ENCODE peak calls at places on chromosomes 5 and 9, in four cellular contexts. Z, T, G and K are unnamed samples.

GRCh38 chr5:103587185-103587748 is 24.7 kb upstream of the NUDT12 start:
- DNase-seq in T (no peak), G (no peak), Z (peak; percentile 58), K (no peak)

GRCh38 chr5:98570661-98571181 is 202.7 kb upstream of the RGMB start:
- DNase-seq in T (no peak), Z (peak; percentile 60), G (no peak), K (no peak)

GRCh38 chr5:176533390-176533789 is 3.8 kb downstream of the RNF44 start:
- DNase-seq in T (no peak), G (no peak), Z (no peak), K (peak; percentile 95)

GRCh38 chr5:165157209-165157608 is 1651.8 kb downstream of the MAT2B start:
- DNase-seq in T (no peak), Z (no peak), G (no peak), K (no peak)

GRCh38 chr5:14101922-14102321 is 41.2 kb upstream of the TRIO start:
- DNase-seq in T (no peak), Z (no peak), G (no peak), K (no peak)

GRCh38 chr5:144189800-144190429 is 19.2 kb downstream of the KCTD16 start:
- DNase-seq in G (peak; percentile 32), T (peak; percentile 55), Z (peak; percentile 95), K (peak; percentile 73)

GRCh38 chr5:33299621-33300208 is 141.1 kb upstream of the TARS1 start:
- DNase-seq in Z (peak; percentile 91), G (no peak), T (no peak), K (no peak)

GRCh38 chr5:138177936-138178515 is 404 bp downstream of the BRD8 start:
- DNase-seq in T (no peak), Z (peak; percentile 44), G (no peak), K (no peak)

GRCh38 chr5:151288180-151288579 is 15.4 kb downstream of the SLC36A3 start:
- DNase-seq in G (no peak), Z (no peak), T (no peak), K (no peak)

GRCh38 chr9:109074236-109074889 is 45.4 kb downstream of the TMEM245 start:
- DNase-seq in Z (no peak), G (no peak), T (no peak), K (no peak)

GRCh38 chr9:107175039-107175438 is 108.0 kb upstream of the RAD23B start:
- DNase-seq in G (no peak), Z (peak; percentile 52), T (no peak), K (no peak)

GRCh38 chr5:111782171-111782570 is 25.2 kb upstream of the NREP start:
- DNase-seq in T (no peak), G (no peak), Z (peak; percentile 78), K (no peak)

GRCh38 chr9:5052858-5053257 is 67.8 kb downstream of the JAK2 start:
- DNase-seq in Z (peak; percentile 53), T (no peak), G (no peak), K (no peak)

GRCh38 chr5:121503111-121503840 is 348.4 kb upstream of the FTMT start:
- DNase-seq in T (no peak), G (peak; percentile 58), Z (no peak), K (no peak)

GRCh38 chr5:180217797-180218196 is 8.8 kb upstream of the RASGEF1C start:
- DNase-seq in Z (no peak), G (no peak), T (no peak), K (no peak)

GRCh38 chr9:78697653-78698052 is 400.7 kb downstream of the PSAT1 start:
- DNase-seq in G (no peak), T (no peak), Z (peak; percentile 20), K (no peak)

GRCh38 chr9:123953601-123954011 is 23.7 kb upstream of the DENND1A start:
- DNase-seq in T (no peak), G (no peak), Z (peak; percentile 27), K (no peak)

GRCh38 chr5:39623291-39623865 is 198.6 kb upstream of the DAB2 start:
- DNase-seq in T (no peak), G (no peak), Z (peak; percentile 83), K (no peak)

GRCh38 chr5:102654559-102655354 is 100.3 kb upstream of the PAM start:
- DNase-seq in Z (peak; percentile 6), G (no peak), T (no peak), K (no peak)

GRCh38 chr5:180611140-180611850 is 20.0 kb upstream of the SCGB3A1 start:
- DNase-seq in G (no peak), Z (no peak), T (no peak), K (no peak)

GRCh38 chr9:111926421-111926875 is 29.8 kb downstream of the UGCG start:
- DNase-seq in T (peak; percentile 40), G (no peak), Z (peak; percentile 96), K (peak; percentile 52)

GRCh38 chr5:155316310-155316709 is 302.8 kb downstream of the KIF4B start:
- DNase-seq in T (no peak), Z (no peak), G (no peak), K (no peak)

GRCh38 chr5:59275537-59276276 is 617.8 kb downstream of the PDE4D start:
- DNase-seq in T (no peak), Z (peak; percentile 50), G (no peak), K (no peak)

GRCh38 chr5:180201051-180201987 is 7.7 kb downstream of the RASGEF1C start:
- DNase-seq in G (no peak), T (no peak), Z (peak; percentile 47), K (no peak)

GRCh38 chr9:94167055-94167346 is 82.7 kb downstream of the PTPDC1 start:
- DNase-seq in Z (no peak), T (no peak), G (no peak), K (no peak)

GRCh38 chr9:128341435-128341849 is 1.1 kb downstream of the SLC27A4 start:
- DNase-seq in T (peak; percentile 53), Z (peak; percentile 77), G (peak; percentile 72), K (peak; percentile 79)

GRCh38 chr9:131880828-131881227 is 141.0 kb upstream of the RAPGEF1 start:
- DNase-seq in Z (no peak), T (no peak), G (no peak), K (no peak)

GRCh38 chr5:55920784-55921183 is 69.6 kb downstream of the IL31RA start:
- DNase-seq in Z (peak; percentile 24), T (no peak), G (peak; percentile 7), K (no peak)

GRCh38 chr5:37668524-37669047 is 171.3 kb downstream of the GDNF start:
- DNase-seq in T (no peak), Z (peak; percentile 99), G (peak; percentile 76), K (peak; percentile 15)

GRCh38 chr5:60597570-60597969 is 102.4 kb downstream of the DEPDC1B start:
- DNase-seq in G (no peak), Z (no peak), T (no peak), K (peak; percentile 41)

GRCh38 chr5:58825899-58826298 is 243.0 kb downstream of the RAB3C start:
- DNase-seq in T (no peak), G (no peak), Z (no peak), K (no peak)

GRCh38 chr5:65830856-65831255 is 95.5 kb upstream of the ERBIN start:
- DNase-seq in G (no peak), Z (peak; percentile 9), T (no peak), K (no peak)

GRCh38 chr9:117750401-117750800 is 46.2 kb downstream of the TLR4 start:
- DNase-seq in T (no peak), G (no peak), Z (no peak), K (no peak)

GRCh38 chr5:40685191-40685590 is 5.5 kb downstream of the PTGER4 start:
- DNase-seq in G (no peak), Z (no peak), T (no peak), K (no peak)

GRCh38 chr5:77312411-77312810 is 101.9 kb downstream of the PDE8B start:
- DNase-seq in G (no peak), Z (peak; percentile 73), T (no peak), K (no peak)

GRCh38 chr5:147234825-147235635 is at the start of gene STK32A:
- DNase-seq in Z (peak; percentile 5), G (peak; percentile 81), T (no peak), K (no peak)

GRCh38 chr9:109232449-109232848 is 65.4 kb upstream of the FRRS1L start:
- DNase-seq in G (no peak), T (no peak), Z (peak; percentile 84), K (no peak)

GRCh38 chr5:194102-194501 is 2.8 kb downstream of the LRRC14B start:
- DNase-seq in G (no peak), Z (no peak), T (no peak), K (no peak)

GRCh38 chr5:194603-195209 is 3.4 kb downstream of the LRRC14B start:
- DNase-seq in G (no peak), Z (no peak), T (no peak), K (no peak)

GRCh38 chr5:191949-192690 is 825 bp downstream of the LRRC14B start:
- DNase-seq in Z (no peak), T (no peak), G (no peak), K (no peak)

GRCh38 chr5:192691-192969 is 1.3 kb downstream of the LRRC14B start:
- DNase-seq in G (no peak), Z (no peak), T (no peak), K (no peak)

GRCh38 chr5:192970-193831 is 1.9 kb downstream of the LRRC14B start:
- DNase-seq in Z (no peak), G (no peak), T (no peak), K (no peak)
- H3K4me3 ChIP-seq in Z (no peak overlapping the region), G (no peak overlapping the region), T (no peak overlapping the region), K (no peak overlapping the region)

DNA sequence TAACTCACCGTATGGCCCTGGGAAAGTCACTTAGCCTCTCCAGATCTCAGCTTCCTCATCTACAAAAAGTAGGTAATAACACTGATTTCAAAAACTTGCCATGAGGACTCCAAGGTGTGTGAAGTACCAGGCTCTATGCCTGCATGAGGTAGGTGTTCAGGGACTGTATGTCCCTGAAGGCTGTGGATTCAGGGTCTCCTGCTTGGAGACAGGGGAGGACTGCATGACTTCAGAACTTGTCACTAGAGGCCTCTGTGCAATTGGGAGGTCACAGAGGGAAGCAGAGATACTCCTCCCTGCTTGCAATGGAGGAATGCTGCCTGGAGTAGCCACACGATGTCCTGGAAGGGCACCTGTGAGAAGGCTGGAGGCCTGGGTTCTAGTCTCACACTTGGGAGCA is 2.2 kb downstream of the PDGFRB start:
- DNase-seq in T (no peak), Z (no peak), G (no peak), K (no peak)
- H3K4me3 ChIP-seq in T (no peak overlapping the region), Z (peak overlapping the region; percentile 81), G (peak overlapping the region; percentile 23), K (no peak overlapping the region)

GRCh38 chr5:132260714-132261615 is 3.5 kb downstream of the PDLIM4 start:
- DNase-seq in Z (peak; percentile 88), G (no peak), T (no peak), K (no peak)
- H3K4me3 ChIP-seq in Z (no peak overlapping the region), G (no peak overlapping the region), T (no peak overlapping the region), K (no peak overlapping the region)

GRCh38 chr5:139696894-139697658 is 48.9 kb downstream of the CXXC5 start:
- DNase-seq in T (no peak), Z (peak; percentile 68), G (peak; percentile 65), K (no peak)
- H3K4me3 ChIP-seq in T (peak overlapping the region; percentile 45), Z (peak overlapping the region; percentile 39), G (no peak overlapping the region), K (no peak overlapping the region)

DNA sequence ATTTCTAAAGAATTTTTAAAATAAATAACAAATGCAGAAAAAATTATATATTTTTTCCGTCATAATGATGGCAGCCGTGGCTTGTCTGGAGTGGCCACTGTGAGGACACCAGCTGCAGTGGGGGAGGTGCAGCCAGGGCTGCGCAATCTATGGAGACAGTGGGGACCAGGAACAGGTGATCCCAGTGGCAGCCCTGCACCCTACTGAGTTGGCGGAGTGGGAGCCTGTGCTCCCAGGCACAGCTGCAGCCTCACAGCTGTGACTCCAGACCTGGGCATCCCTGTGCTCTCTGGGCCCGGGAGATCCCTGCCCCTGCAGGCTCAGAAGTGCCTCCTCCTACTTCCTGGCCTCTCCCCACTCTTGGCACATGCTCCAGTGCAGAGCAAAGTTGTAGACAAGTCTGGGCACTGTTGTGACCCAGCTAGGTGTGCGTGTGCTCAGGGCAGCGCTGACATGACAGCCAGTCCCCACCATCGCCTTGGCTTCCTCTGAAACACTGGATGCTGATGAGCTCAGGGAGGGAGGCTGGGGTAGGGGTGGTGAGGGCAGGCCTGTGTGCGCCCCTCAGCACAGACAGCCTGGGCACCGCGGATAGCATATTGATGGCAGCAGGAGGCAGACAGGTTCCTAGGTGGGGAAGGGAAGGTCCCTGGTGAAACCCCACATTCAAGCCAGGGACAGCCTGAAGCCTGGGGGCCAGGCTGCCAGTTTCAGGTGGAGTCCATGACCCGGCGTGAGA is 96.0 kb upstream of the PRR16 start:
- DNase-seq in G (no peak), T (no peak), Z (no peak), K (no peak)
- H3K4me3 ChIP-seq in G (no peak overlapping the region), T (no peak overlapping the region), Z (no peak overlapping the region), K (no peak overlapping the region)